ENCODE peak calls at places on chromosomes 11 and 22, in five cellular contexts. Z, T, W, G and R are unnamed samples.

GRCh38 chr22:48091060-48091650 is 1328.7 kb downstream of the TBC1D22A start:
- DNase-seq in G (no peak), T (no peak), W (no peak), Z (no peak), R (no peak)

GRCh38 chr11:59849129-59849528 is 3.8 kb upstream of the CBLIF start:
- DNase-seq in G (no peak), Z (no peak), W (peak), T (no peak), R (no peak)

GRCh38 chr22:44333847-44334635 is 21.3 kb upstream of the SHISAL1 start:
- DNase-seq in W (no peak), T (no peak), G (no peak), Z (no peak), R (no peak)

GRCh38 chr11:117510646-117511045 is 183.0 kb downstream of the CEP164 start:
- DNase-seq in G (no peak), W (no peak), T (no peak), Z (no peak), R (no peak)

GRCh38 chr11:10490032-10490397 is 35.0 kb downstream of the AMPD3 start:
- DNase-seq in G (no peak), Z (no peak), W (no peak), T (no peak), R (no peak)

GRCh38 chr11:125148743-125149142 is 15.8 kb upstream of the PKNOX2 start:
- DNase-seq in T (no peak), W (no peak), G (no peak), Z (no peak), R (no peak)

GRCh38 chr22:36363378-36363931 is 24.3 kb downstream of the MYH9 start:
- DNase-seq in Z (no peak), T (no peak), G (no peak), W (no peak), R (no peak)

GRCh38 chr22:44925465-44926123 is 84.2 kb downstream of the PHF21B start:
- DNase-seq in Z (no peak), T (no peak), G (no peak), W (no peak), R (no peak)

GRCh38 chr22:44441401-44442185 is 56.4 kb downstream of the RTL6 start:
- DNase-seq in G (no peak), Z (no peak), W (no peak), T (no peak), R (no peak)

GRCh38 chr11:10486161-10486840 is 31.2 kb downstream of the AMPD3 start:
- DNase-seq in T (no peak), Z (no peak), G (no peak), W (no peak), R (no peak)

GRCh38 chr11:124676386-124676785 is 2.7 kb downstream of the SPA17 start:
- DNase-seq in T (no peak), G (no peak), W (no peak), Z (no peak), R (peak)

GRCh38 chr11:120511116-120511803 is at the start of gene GRIK4:
- DNase-seq in Z (peak), G (peak), W (peak), T (peak), R (peak)

GRCh38 chr11:62449451-62449851 is 30.6 kb downstream of the SCGB1A1 start:
- DNase-seq in G (no peak), W (no peak), Z (no peak), T (no peak), R (no peak)

GRCh38 chr11:12864316-12865156 is 144.6 kb upstream of the RASSF10 start:
- DNase-seq in W (peak), Z (no peak), G (peak), T (no peak), R (no peak)

GRCh38 chr11:95256204-95256819 is 25.3 kb upstream of the SESN3 start:
- DNase-seq in T (no peak), Z (no peak), G (no peak), W (no peak), R (no peak)

GRCh38 chr11:113496026-113496651 is 20.9 kb upstream of the DRD2 start:
- DNase-seq in G (no peak), Z (no peak), T (no peak), W (no peak), R (no peak)

GRCh38 chr22:35684270-35684700 is 33.4 kb upstream of the APOL5 start:
- DNase-seq in W (no peak), T (no peak), G (no peak), Z (no peak), R (peak)

GRCh38 chr11:101567086-101567485 is 16.7 kb downstream of the TRPC6 start:
- DNase-seq in T (no peak), W (no peak), G (no peak), Z (no peak), R (no peak)

GRCh38 chr22:33302049-33302545 is 243.9 kb upstream of the SYN3 start:
- DNase-seq in W (peak), Z (peak), T (peak), G (peak), R (peak)

GRCh38 chr22:50034126-50035081 is 21.8 kb upstream of the IL17REL start:
- DNase-seq in T (no peak), W (no peak), G (no peak), Z (no peak), R (no peak)

GRCh38 chr11:134654161-134654915 is 242.3 kb upstream of the B3GAT1 start:
- DNase-seq in G (no peak), W (no peak), Z (peak), T (peak), R (no peak)

GRCh38 chr11:16782226-16782919 is 43.9 kb downstream of the C11orf58 start:
- DNase-seq in Z (no peak), W (no peak), G (no peak), T (no peak), R (no peak)

GRCh38 chr11:12811861-12812260 is 137.6 kb downstream of the TEAD1 start:
- DNase-seq in Z (no peak), W (no peak), T (no peak), G (no peak), R (no peak)

GRCh38 chr22:38727530-38728451 is 22.0 kb downstream of the GTPBP1 start:
- DNase-seq in G (no peak), T (no peak), Z (no peak), W (no peak), R (no peak)

GRCh38 chr22:44972363-44973083 is 37.3 kb downstream of the PHF21B start:
- DNase-seq in W (no peak), Z (peak), T (peak), G (no peak), R (no peak)

GRCh38 chr11:92827132-92827531 is 142.3 kb upstream of the MTNR1B start:
- DNase-seq in G (no peak), W (no peak), Z (no peak), T (no peak), R (peak)